ENCODE peak calls at places on chromosomes 13 and 19, in six cellular contexts. Z is fibroblast of the aortic adventitia; U is CD8-positive, alpha-beta T cell; Y is lung; I is aorta; N is brain microvascular endothelial cell. T is an unnamed sample.

GRCh38 chr13:110944121-110944967 is 29.5 kb upstream of the ANKRD10 start:
- DNase-seq in Z (peak; percentile 69), U (no peak), Y (no peak), I (no peak), N (peak; percentile 52), T (peak; percentile 32)

GRCh38 chr13:73290844-73291243 is 232.0 kb downstream of the KLF5 start:
- DNase-seq in Z (no peak), U (no peak), Y (no peak), I (no peak), N (no peak), T (no peak)

GRCh38 chr19:3100747-3101730 is 6.9 kb downstream of the GNA11 start:
- DNase-seq in Z (no peak), U (no peak), Y (no peak), I (peak; percentile 75), N (no peak), T (no peak)

GRCh38 chr19:23365222-23365621 is 30.0 kb downstream of the ZNF91 start:
- DNase-seq in Z (no peak), U (no peak), Y (no peak), I (no peak), N (no peak), T (no peak)

GRCh38 chr19:53078668-53079067 is 24.6 kb downstream of the ZNF160 start:
- DNase-seq in Z (no peak), U (no peak), Y (no peak), I (no peak), N (no peak), T (no peak)

GRCh38 chr19:10207026-10207425 is 12.3 kb upstream of the DNMT1 start:
- DNase-seq in Z (no peak), U (no peak), Y (no peak), I (no peak), N (no peak), T (no peak)

GRCh38 chr19:29623726-29624488 is 17.8 kb downstream of the POP4 start:
- DNase-seq in Z (no peak), U (peak; percentile 59), Y (no peak), I (no peak), N (no peak), T (no peak)

GRCh38 chr19:43699506-43700367 is 16.1 kb upstream of the IRGC start:
- DNase-seq in Z (peak; percentile 33), U (no peak), Y (no peak), I (peak; percentile 81), N (peak; percentile 11), T (peak; percentile 34)

GRCh38 chr19:10262771-10263170 is 8.1 kb upstream of the ICAM1 start:
- DNase-seq in Z (peak; percentile 18), U (no peak), Y (no peak), I (no peak), N (no peak), T (no peak)

GRCh38 chr13:105070452-105070851 is 1465.0 kb downstream of the EFNB2 start:
- DNase-seq in Z (no peak), U (no peak), Y (no peak), I (no peak), N (no peak), T (no peak)

GRCh38 chr19:10685210-10685609 is 16.0 kb upstream of the QTRT1 start:
- DNase-seq in Z (no peak), U (no peak), Y (no peak), I (no peak), N (no peak), T (no peak)

GRCh38 chr19:58123354-58123753 is 25.3 kb upstream of the ZSCAN18 start:
- DNase-seq in Z (no peak), U (no peak), Y (no peak), I (no peak), N (no peak), T (no peak)

GRCh38 chr19:54190942-54191670 is at the start of gene TSEN34:
- DNase-seq in Z (no peak), U (no peak), Y (peak; percentile 54), I (peak; percentile 94), N (peak; percentile 64), T (peak; percentile 91)

GRCh38 chr19:2820112-2820702 is 539 bp downstream of the ZNF554 start:
- DNase-seq in Z (peak; percentile 3), U (no peak), Y (no peak), I (no peak), N (no peak), T (no peak)

GRCh38 chr13:39253774-39254173 is 215.5 kb downstream of the NHLRC3 start:
- DNase-seq in Z (peak; percentile 19), U (no peak), Y (no peak), I (no peak), N (peak; percentile 42), T (no peak)

GRCh38 chr13:53191091-53191490 is 162.5 kb downstream of the OLFM4 start:
- DNase-seq in Z (no peak), U (no peak), Y (no peak), I (no peak), N (no peak), T (no peak)

GRCh38 chr19:1232652-1233360 is 5.0 kb downstream of the CBARP start:
- DNase-seq in Z (peak; percentile 73), U (no peak), Y (no peak), I (peak; percentile 87), N (peak; percentile 55), T (peak; percentile 66)

GRCh38 chr19:31055454-31055853 is 293.8 kb downstream of the TSHZ3 start:
- DNase-seq in Z (no peak), U (no peak), Y (no peak), I (no peak), N (no peak), T (no peak)

GRCh38 chr19:20271215-20271926 is 104.4 kb downstream of the ZNF486 start:
- DNase-seq in Z (no peak), U (no peak), Y (no peak), I (no peak), N (no peak), T (no peak)

GRCh38 chr13:80334582-80335260 is 6.2 kb downstream of the SPRY2 start:
- DNase-seq in Z (peak; percentile 54), U (no peak), Y (no peak), I (no peak), N (peak; percentile 15), T (no peak)

GRCh38 chr13:22931576-22931975 is 249.2 kb upstream of the SGCG start:
- DNase-seq in Z (no peak), U (no peak), Y (no peak), I (no peak), N (no peak), T (no peak)

GRCh38 chr13:22926176-22927007 is 254.4 kb upstream of the SGCG start:
- DNase-seq in Z (peak; percentile 22), U (no peak), Y (peak; percentile 79), I (peak; percentile 86), N (no peak), T (no peak)

GRCh38 chr13:22929391-22930126 is 251.2 kb upstream of the SGCG start:
- DNase-seq in Z (no peak), U (no peak), Y (no peak), I (no peak), N (no peak), T (no peak)

GRCh38 chr13:22927008-22927393 is 253.8 kb upstream of the SGCG start:
- DNase-seq in Z (no peak), U (no peak), Y (no peak), I (no peak), N (no peak), T (no peak)
- H3K4me3 ChIP-seq in Z (no peak overlapping the region), U (no peak overlapping the region), Y (peak overlapping the region; percentile 14), I (no peak overlapping the region), N (peak overlapping the region; percentile 45), T (peak overlapping the region; percentile 50)

DNA sequence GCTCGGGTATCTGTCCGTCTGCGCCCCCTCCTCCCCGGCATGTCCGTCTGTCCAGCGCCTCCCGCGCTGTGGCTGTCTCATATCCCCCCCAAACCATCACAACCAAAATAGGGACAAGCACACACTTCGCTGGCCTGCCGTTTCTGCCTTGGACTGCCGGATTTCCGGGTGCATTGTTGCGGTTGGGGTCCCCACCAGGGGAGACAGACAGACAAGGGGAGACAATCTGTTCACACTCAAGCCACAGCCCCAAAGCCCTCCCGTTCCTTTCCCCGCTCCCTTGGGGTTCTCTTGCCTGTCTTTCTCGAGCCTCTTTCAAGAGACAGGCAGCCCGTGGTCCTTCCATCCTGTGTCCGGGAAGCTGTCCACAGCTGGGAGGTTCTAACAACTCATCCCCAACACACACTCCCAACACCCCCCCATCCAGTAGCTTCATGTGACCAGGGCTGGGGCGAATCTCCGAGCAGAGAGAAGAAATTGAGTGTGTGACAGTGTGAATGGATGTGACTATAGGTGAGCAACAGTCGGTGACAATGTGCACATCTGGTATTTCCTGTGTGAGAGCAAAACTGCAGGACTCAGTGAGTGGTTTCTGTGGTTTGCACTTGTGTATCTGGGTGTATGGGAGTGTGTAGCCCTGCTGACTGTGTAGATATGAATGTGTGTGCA is 16.5 kb upstream of the FOSB start:
- DNase-seq in Z (peak; percentile 58), U (peak; percentile 65), Y (peak; percentile 46), I (peak; percentile 81), N (peak; percentile 86), T (peak; percentile 33)
- H3K4me3 ChIP-seq in Z (peak overlapping the region; percentile 73), U (peak overlapping the region; percentile 79), Y (no peak overlapping the region), I (peak overlapping the region; percentile 11), N (peak overlapping the region; percentile 75), T (peak overlapping the region; percentile 62)

GRCh38 chr19:37932985-37933953 is 26.3 kb downstream of the SIPA1L3 start:
- DNase-seq in Z (peak; percentile 24), U (no peak), Y (no peak), I (no peak), N (no peak), T (peak; percentile 60)
- H3K4me3 ChIP-seq in Z (no peak overlapping the region), U (no peak overlapping the region), Y (no peak overlapping the region), I (no peak overlapping the region), N (no peak overlapping the region), T (peak overlapping the region; percentile 44)

GRCh38 chr13:113819341-113819730 is 44.5 kb downstream of the GAS6 start:
- DNase-seq in Z (no peak), U (no peak), Y (no peak), I (no peak), N (no peak), T (no peak)

GRCh38 chr13:113822266-113822665 is 41.6 kb downstream of the GAS6 start:
- DNase-seq in Z (no peak), U (no peak), Y (no peak), I (no peak), N (no peak), T (no peak)

GRCh38 chr13:113821847-113822246 is 42.0 kb downstream of the GAS6 start:
- DNase-seq in Z (no peak), U (no peak), Y (no peak), I (peak; percentile 78), N (no peak), T (no peak)

GRCh38 chr13:113819731-113820715 is 43.9 kb downstream of the GAS6 start:
- DNase-seq in Z (no peak), U (no peak), Y (no peak), I (peak; percentile 77), N (no peak), T (no peak)

GRCh38 chr13:113820813-113821651 is 42.8 kb downstream of the GAS6 start:
- DNase-seq in Z (peak; percentile 97), U (no peak), Y (peak; percentile 46), I (peak; percentile 88), N (peak; percentile 92), T (no peak)
- H3K4me3 ChIP-seq in Z (peak overlapping the region; percentile 17), U (no peak overlapping the region), Y (no peak overlapping the region), I (no peak overlapping the region), N (peak overlapping the region; percentile 17), T (peak overlapping the region; percentile 3)

DNA sequence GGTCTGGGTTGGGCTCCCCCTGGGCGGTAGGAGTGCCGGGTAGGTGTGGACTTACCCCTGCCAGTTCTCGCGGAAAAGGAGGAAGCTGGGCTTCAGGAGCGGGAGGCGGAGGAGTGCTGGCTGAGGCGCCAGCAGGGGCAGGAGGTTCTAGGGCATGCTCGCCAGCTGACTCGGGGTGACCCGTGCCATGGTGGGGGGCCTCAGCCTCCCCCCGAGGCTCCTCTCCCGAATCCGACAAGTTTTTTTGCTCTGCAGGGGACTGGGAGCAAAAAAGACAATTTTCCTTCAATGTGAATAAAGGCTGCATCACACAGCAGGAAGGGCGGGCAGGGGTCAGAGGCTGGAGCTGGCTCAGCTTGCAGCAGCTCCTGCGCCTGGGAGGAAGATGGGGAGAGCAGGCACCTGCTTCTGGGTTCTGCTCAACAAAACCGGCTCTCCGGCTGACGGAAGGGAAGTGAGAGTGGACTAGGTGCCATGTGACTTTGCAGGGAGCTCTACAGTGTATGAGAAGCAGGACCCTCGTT is 26.5 kb downstream of the RANBP3 start:
- DNase-seq in Z (no peak), U (no peak), Y (no peak), I (no peak), N (no peak), T (peak; percentile 59)
- H3K4me3 ChIP-seq in Z (no peak overlapping the region), U (no peak overlapping the region), Y (no peak overlapping the region), I (no peak overlapping the region), N (no peak overlapping the region), T (no peak overlapping the region)